ENCODE peak calls at places on chromosomes 2 and 18, in six cellular contexts. S, I, V, R, A and K are unnamed samples.

GRCh38 chr2:71798266-71799012 is 345.1 kb downstream of the DYSF start:
- DNase-seq in S (peak; percentile 10), I (no peak), V (no peak), R (peak; percentile 62), A (no peak), K (peak; percentile 37)

GRCh38 chr2:236887519-236887918 is 198.2 kb upstream of the COPS8 start:
- DNase-seq in S (peak; percentile 28), I (peak; percentile 58), V (no peak), R (no peak), A (no peak), K (peak; percentile 85)

GRCh38 chr18:4831127-4831526 is 365.9 kb downstream of the AKAIN1 start:
- DNase-seq in S (no peak), I (no peak), V (no peak), R (no peak), A (no peak), K (no peak)

GRCh38 chr18:28875059-28875458 is 698.1 kb upstream of the CDH2 start:
- DNase-seq in S (no peak), I (no peak), V (no peak), R (no peak), A (no peak), K (peak; percentile 9)

GRCh38 chr18:65938592-65939372 is 188.0 kb downstream of the CDH7 start:
- DNase-seq in S (no peak), I (no peak), V (no peak), R (peak; percentile 59), A (no peak), K (no peak)

GRCh38 chr2:226971029-226971584 is 135.3 kb downstream of the RHBDD1 start:
- DNase-seq in S (no peak), I (no peak), V (no peak), R (no peak), A (no peak), K (no peak)

GRCh38 chr2:201642086-201642578 is 1.2 kb downstream of the TMEM237 start:
- DNase-seq in S (no peak), I (no peak), V (no peak), R (no peak), A (no peak), K (no peak)

GRCh38 chr2:2325538-2325937 is 5.5 kb downstream of the MYT1L start:
- DNase-seq in S (no peak), I (no peak), V (no peak), R (no peak), A (no peak), K (no peak)

GRCh38 chr18:33839452-33840225 is 261.6 kb downstream of the ASXL3 start:
- DNase-seq in S (peak; percentile 48), I (no peak), V (peak; percentile 59), R (no peak), A (no peak), K (peak; percentile 57)

GRCh38 chr2:14633451-14634211 is 1.1 kb downstream of the LRATD1 start:
- DNase-seq in S (no peak), I (no peak), V (peak; percentile 64), R (peak; percentile 51), A (no peak), K (no peak)

GRCh38 chr2:26401739-26402541 is at the start of gene DRC1:
- DNase-seq in S (peak; percentile 67), I (peak; percentile 16), V (peak; percentile 89), R (peak; percentile 85), A (peak; percentile 23), K (peak; percentile 60)

GRCh38 chr2:608297-608696 is 68.9 kb downstream of the TMEM18 start:
- DNase-seq in S (no peak), I (no peak), V (no peak), R (no peak), A (no peak), K (no peak)

GRCh38 chr2:160871096-160871495 is 289.1 kb upstream of the TANK start:
- DNase-seq in S (peak; percentile 5), I (no peak), V (peak; percentile 64), R (peak; percentile 54), A (no peak), K (peak; percentile 68)

GRCh38 chr2:151575338-151575737 is 158.9 kb downstream of the NEB start:
- DNase-seq in S (no peak), I (no peak), V (no peak), R (no peak), A (no peak), K (peak; percentile 2)

GRCh38 chr18:12305930-12306629 is 2.0 kb upstream of the TUBB6 start:
- DNase-seq in S (peak; percentile 20), I (no peak), V (no peak), R (no peak), A (no peak), K (no peak)

GRCh38 chr2:173053043-173053699 is 22.5 kb upstream of the MAP3K20 start:
- DNase-seq in S (no peak), I (no peak), V (no peak), R (no peak), A (no peak), K (peak; percentile 17)

GRCh38 chr2:224650815-224651439 is 65.2 kb downstream of the CCDC195 start:
- DNase-seq in S (peak; percentile 56), I (no peak), V (no peak), R (no peak), A (no peak), K (peak; percentile 75)

GRCh38 chr18:3995476-3996102 is 459.5 kb downstream of the DLGAP1 start:
- DNase-seq in S (peak; percentile 82), I (no peak), V (no peak), R (peak; percentile 78), A (peak; percentile 22), K (peak; percentile 90)

GRCh38 chr2:8527676-8528075 is 154.2 kb upstream of the ID2 start:
- DNase-seq in S (no peak), I (no peak), V (peak; percentile 58), R (no peak), A (no peak), K (no peak)

GRCh38 chr2:55887351-55887750 is 36.2 kb downstream of the EFEMP1 start:
- DNase-seq in S (peak; percentile 55), I (no peak), V (no peak), R (no peak), A (no peak), K (peak; percentile 85)

GRCh38 chr2:128454980-128455709 is 136.5 kb upstream of the HS6ST1 start:
- DNase-seq in S (no peak), I (no peak), V (peak; percentile 38), R (peak; percentile 18), A (no peak), K (no peak)

GRCh38 chr2:173077506-173078177 is 2.0 kb downstream of the MAP3K20 start:
- DNase-seq in S (peak; percentile 68), I (no peak), V (no peak), R (no peak), A (no peak), K (peak; percentile 66)

GRCh38 chr2:54570925-54571694 is 115.0 kb downstream of the SPTBN1 start:
- DNase-seq in S (peak; percentile 97), I (no peak), V (no peak), R (peak; percentile 82), A (no peak), K (peak; percentile 94)

GRCh38 chr2:201358684-201359083 is 1.5 kb upstream of the FLACC1 start:
- DNase-seq in S (peak; percentile 92), I (no peak), V (no peak), R (peak; percentile 59), A (no peak), K (no peak)

GRCh38 chr2:240430595-240430994 is 4.9 kb upstream of the GPC1 start:
- DNase-seq in S (no peak), I (no peak), V (peak; percentile 58), R (peak; percentile 29), A (no peak), K (no peak)

GRCh38 chr18:45221363-45221762 is 393.9 kb upstream of the SLC14A2 start:
- DNase-seq in S (peak; percentile 37), I (no peak), V (no peak), R (no peak), A (no peak), K (peak; percentile 36)

GRCh38 chr2:224984641-224985040 is 57.6 kb downstream of the DOCK10 start:
- DNase-seq in S (no peak), I (no peak), V (no peak), R (no peak), A (no peak), K (no peak)

GRCh38 chr2:241561811-241562210 is 3.3 kb downstream of the BOK start:
- DNase-seq in S (peak; percentile 80), I (peak; percentile 22), V (peak; percentile 96), R (peak; percentile 74), A (peak; percentile 83), K (peak; percentile 79)
- H3K4me3 ChIP-seq in S (no peak overlapping the region), I (peak overlapping the region; percentile 38), V (no peak overlapping the region), R (no peak overlapping the region), A (peak overlapping the region; percentile 80), K (no peak overlapping the region)

GRCh38 chr2:120949027-120949956 is 213.6 kb downstream of the GLI2 start:
- DNase-seq in S (no peak), I (no peak), V (no peak), R (no peak), A (no peak), K (no peak)
- TF ChIP-seq CTCF in S (peak; percentile 21), I (no peak), V (no peak), R (no peak), A (no peak), K (peak; percentile 11)

DNA sequence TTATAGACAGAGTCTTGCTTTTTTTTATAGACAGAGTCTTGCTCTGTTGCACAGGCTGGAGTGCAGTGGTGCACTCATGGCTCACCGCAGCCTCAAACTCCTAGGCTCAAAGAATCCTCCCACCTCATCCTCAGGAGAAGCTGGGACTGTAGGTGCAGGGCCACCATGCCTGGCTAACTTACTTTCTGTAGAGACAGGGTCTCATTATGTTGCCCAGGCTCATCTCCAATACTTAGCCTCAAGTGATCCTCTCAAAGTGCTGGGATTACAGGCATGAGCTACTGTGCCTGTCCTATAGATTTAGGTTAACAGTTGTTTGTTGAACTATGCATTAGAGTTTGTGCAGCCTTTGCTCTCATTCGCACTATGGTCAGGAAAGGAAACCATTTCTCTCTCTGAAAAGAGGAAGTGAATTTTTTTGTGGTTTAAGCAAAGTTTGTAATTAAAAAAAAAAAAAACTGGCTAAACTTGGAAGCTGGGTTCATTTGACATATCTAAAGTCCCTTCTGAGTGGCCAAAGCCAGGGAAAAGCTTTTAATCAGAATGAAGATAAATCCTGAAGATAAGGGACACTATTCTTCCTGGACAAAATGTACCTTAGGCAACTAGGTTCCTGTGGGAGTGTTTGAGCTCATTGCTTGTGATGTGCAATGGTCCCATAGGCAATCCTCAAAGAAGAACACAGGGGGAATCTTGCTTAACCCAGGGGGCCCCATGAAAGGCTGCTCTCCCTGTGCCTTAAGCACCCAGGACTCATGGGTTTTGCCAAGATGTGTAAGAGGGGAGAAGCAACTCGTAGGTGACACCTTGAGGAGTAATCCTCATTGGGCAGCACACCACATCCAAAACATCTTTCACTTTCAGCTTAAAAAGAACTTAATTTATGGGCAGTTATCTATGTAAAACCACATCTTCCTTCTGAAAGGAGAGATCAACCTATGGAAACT is 201.7 kb downstream of the MREG start:
- DNase-seq in S (no peak), I (no peak), V (no peak), R (no peak), A (no peak), K (no peak)
- H3K4me3 ChIP-seq in S (no peak overlapping the region), I (no peak overlapping the region), V (no peak overlapping the region), R (no peak overlapping the region), A (no peak overlapping the region), K (no peak overlapping the region)

DNA sequence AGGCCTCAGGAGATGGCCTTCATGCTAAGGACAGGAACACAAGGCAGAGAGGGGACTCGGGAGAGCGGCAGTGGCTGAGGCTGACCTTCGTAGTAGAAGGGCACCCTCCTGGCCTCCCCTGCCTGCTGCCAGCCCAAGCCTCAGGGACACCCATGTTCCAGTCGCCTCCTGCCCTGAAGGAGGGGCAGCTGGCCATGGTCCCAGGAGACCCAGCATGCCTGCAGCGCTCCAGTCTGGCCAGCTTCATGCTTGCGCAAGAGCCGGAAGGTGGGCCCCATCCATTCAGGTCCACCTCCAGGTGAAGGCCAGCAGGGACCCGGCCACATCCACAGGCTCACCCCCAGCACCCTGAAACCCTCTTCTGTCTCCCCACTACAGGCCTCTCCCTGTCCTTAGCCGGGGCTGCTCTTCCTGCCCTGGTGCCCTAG is 35.0 kb downstream of the BIN1 start:
- DNase-seq in S (no peak), I (no peak), V (no peak), R (peak; percentile 71), A (no peak), K (no peak)
- TF ChIP-seq CTCF in S (no peak), I (no peak), V (no peak), R (no peak), A (no peak), K (no peak)